ENCODE peak calls at places on chromosomes 12 and 14, in seven cellular contexts. T, V, I, U, E, L and B are unnamed samples.

GRCh38 chr12:130739571-130739970 is 23.5 kb upstream of the RIMBP2 start:
- DNase-seq in E (no peak), U (no peak), T (no peak), V (no peak), I (no peak), L (no peak), B (no peak)

GRCh38 chr12:57343703-57344378 is 87.0 kb downstream of the R3HDM2 start:
- DNase-seq in U (no peak), T (no peak), V (no peak), E (no peak), I (no peak), L (no peak), B (no peak)

GRCh38 chr12:4567073-4567881 is 5.3 kb downstream of the DYRK4 start:
- DNase-seq in L (no peak), E (no peak), V (no peak), I (no peak), T (no peak), U (no peak), B (no peak)

GRCh38 chr12:48197549-48197966 is 5.5 kb downstream of the OR10AD1 start:
- DNase-seq in T (peak; percentile 67), E (peak; percentile 23), L (no peak), I (no peak), V (no peak), U (peak; percentile 59), B (peak; percentile 43)

GRCh38 chr14:70052990-70053389 is 135.8 kb downstream of the SLC8A3 start:
- DNase-seq in T (peak; percentile 59), V (no peak), L (peak; percentile 63), U (no peak), E (no peak), I (no peak), B (peak; percentile 40)

GRCh38 chr12:52929538-52929937 is 19.4 kb upstream of the KRT18 start:
- DNase-seq in T (no peak), I (no peak), V (no peak), L (no peak), U (no peak), E (no peak), B (no peak)

GRCh38 chr12:89709994-89710872 is 1.6 kb upstream of the ATP2B1 start:
- DNase-seq in E (no peak), L (peak; percentile 62), U (no peak), V (peak; percentile 30), I (peak; percentile 52), T (peak; percentile 76), B (peak; percentile 26)

GRCh38 chr12:131221946-131222249 is 268.2 kb downstream of the ADGRD1 start:
- DNase-seq in V (no peak), I (no peak), U (no peak), L (no peak), T (no peak), E (no peak), B (no peak)

GRCh38 chr14:37650356-37651037 is 55.1 kb downstream of the TTC6 start:
- DNase-seq in E (no peak), U (no peak), V (no peak), I (no peak), T (no peak), L (no peak), B (peak; percentile 75)

GRCh38 chr14:53295985-53296582 is 143.0 kb upstream of the DDHD1 start:
- DNase-seq in L (peak; percentile 21), V (no peak), T (peak; percentile 74), I (no peak), U (peak; percentile 12), E (peak; percentile 23), B (peak; percentile 67)

GRCh38 chr12:52975204-52975603 is 26.3 kb downstream of the KRT18 start:
- DNase-seq in E (no peak), I (no peak), T (no peak), L (no peak), U (no peak), V (no peak), B (no peak)

GRCh38 chr12:116166306-116166705 is 111.2 kb downstream of the MED13L start:
- DNase-seq in V (no peak), L (no peak), T (no peak), I (no peak), U (no peak), E (no peak), B (no peak)

GRCh38 chr12:68119724-68120211 is 39.8 kb downstream of the IFNG start:
- DNase-seq in L (no peak), V (no peak), T (no peak), E (no peak), I (no peak), U (no peak), B (peak; percentile 9)

GRCh38 chr14:76918176-76918750 is 92.1 kb downstream of the LRRC74A start:
- DNase-seq in I (peak; percentile 57), V (no peak), T (peak; percentile 91), E (no peak), L (no peak), U (no peak), B (no peak)

GRCh38 chr12:112909693-112910092 is 2.9 kb downstream of the OAS1 start:
- DNase-seq in U (no peak), L (no peak), I (no peak), T (no peak), V (no peak), E (no peak), B (no peak)

GRCh38 chr12:124904306-124905098 is 9.9 kb downstream of the UBC start:
- DNase-seq in E (no peak), I (peak; percentile 80), U (no peak), T (peak; percentile 99), L (no peak), V (no peak), B (peak; percentile 93)

GRCh38 chr12:64814432-64814831 is 10.0 kb upstream of the TBC1D30 start:
- DNase-seq in L (no peak), I (no peak), E (no peak), V (no peak), T (no peak), U (no peak), B (no peak)

GRCh38 chr12:68016136-68016535 is 26.9 kb downstream of the IFNG-AS1 start:
- DNase-seq in U (no peak), I (no peak), E (no peak), L (no peak), T (no peak), V (no peak), B (no peak)

GRCh38 chr14:69685716-69686115 is 74.3 kb downstream of the SUSD6 start:
- DNase-seq in U (no peak), V (no peak), E (no peak), T (peak; percentile 57), I (peak; percentile 82), L (no peak), B (peak; percentile 38)

DNA sequence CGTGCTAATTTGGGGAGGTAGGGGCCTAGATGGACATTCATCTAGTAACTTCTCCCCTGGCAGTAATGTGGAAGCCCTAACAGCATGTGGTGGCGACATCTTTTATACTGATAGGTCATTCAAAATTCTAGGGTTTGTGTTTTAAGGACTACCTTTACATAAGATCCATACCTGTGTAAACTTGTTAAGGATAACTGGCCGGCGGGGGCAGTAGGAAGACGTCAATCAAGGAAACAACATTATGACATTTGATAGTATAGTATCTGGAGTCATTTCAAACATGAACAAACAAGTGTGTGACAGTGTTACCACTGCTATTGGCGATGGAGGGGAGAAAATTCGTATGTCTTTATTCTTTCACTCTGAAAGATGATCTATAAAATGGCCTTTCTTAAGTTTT is 120.0 kb downstream of the TTLL5 start:
- DNase-seq in L (no peak), E (no peak), T (no peak), V (no peak), I (no peak), U (no peak), B (no peak)
- TF ChIP-seq CTCF in L (no peak), E (no peak), T (no peak), V (no peak), I (no peak), U (no peak), B (no peak)

GRCh38 chr12:94329366-94329765 is 130.3 kb downstream of the CEP83 start:
- DNase-seq in T (no peak), L (no peak), U (no peak), I (no peak), V (no peak), E (no peak), B (no peak)
- TF ChIP-seq CTCF in T (no peak), L (no peak), U (peak; percentile 17), I (no peak), V (no peak), E (no peak), B (peak; percentile 46)

GRCh38 chr14:86781111-86781510 is 1211.9 kb downstream of the GALC start:
- DNase-seq in T (no peak), V (no peak), L (no peak), I (no peak), U (no peak), E (no peak), B (peak; percentile 8)
- TF ChIP-seq CTCF in T (no peak), V (no peak), L (no peak), I (no peak), U (no peak), E (no peak), B (no peak)

GRCh38 chr12:93315385-93315906 is 62.3 kb upstream of the NUDT4 start:
- DNase-seq in I (no peak), T (no peak), E (no peak), U (no peak), L (no peak), V (no peak), B (no peak)
- TF ChIP-seq CTCF in I (no peak), T (no peak), E (no peak), U (no peak), L (no peak), V (no peak), B (no peak)

DNA sequence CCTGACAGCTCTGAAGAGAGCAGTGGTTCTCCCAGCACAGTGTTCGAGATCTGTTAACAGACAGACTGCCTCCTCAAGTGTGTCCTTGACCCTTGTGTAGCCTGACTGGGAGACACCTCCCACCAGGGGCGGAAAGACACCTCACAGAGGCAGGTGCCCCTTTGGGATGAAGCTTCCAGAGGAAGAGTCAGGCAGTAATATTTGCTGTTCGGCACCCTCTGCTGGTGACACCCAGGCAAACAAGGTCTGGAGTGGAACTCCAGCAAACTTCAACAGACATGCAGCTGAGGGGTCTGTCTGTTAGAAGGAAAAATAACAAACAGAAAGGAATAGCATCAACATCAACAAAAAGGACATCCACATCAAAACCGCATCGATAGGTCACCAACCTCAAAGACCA is 21.6 kb upstream of the ABCC9 start:
- DNase-seq in I (no peak), U (no peak), T (no peak), V (no peak), L (no peak), E (no peak), B (no peak)
- TF ChIP-seq CTCF in I (no peak), U (no peak), T (no peak), V (no peak), L (no peak), E (no peak), B (no peak)